ENCODE peak calls at places on chromosome 2, in seven cellular contexts. X, T, O, L, R, M and V are unnamed samples.

GRCh38 chr2:237475704-237476107 is 11.3 kb upstream of the MLPH start:
- DNase-seq in X (no peak), T (peak), O (no peak), L (no peak), R (no peak), M (no peak), V (peak)

GRCh38 chr2:149001496-149001895 is 37.0 kb upstream of the LYPD6B start:
- DNase-seq in X (no peak), T (no peak), O (no peak), L (no peak), R (no peak), M (no peak), V (no peak)

GRCh38 chr2:192773044-192773443 is 578.3 kb upstream of the TMEFF2 start:
- DNase-seq in X (no peak), T (no peak), O (no peak), L (no peak), R (no peak), M (no peak), V (no peak)

GRCh38 chr2:12288048-12288447 is 428.7 kb upstream of the TRIB2 start:
- DNase-seq in X (no peak), T (no peak), O (no peak), L (no peak), R (no peak), M (no peak), V (no peak)

GRCh38 chr2:64987001-64987962 is 1.9 kb upstream of the SLC1A4 start:
- DNase-seq in X (no peak), T (peak), O (no peak), L (no peak), R (no peak), M (no peak), V (peak)

GRCh38 chr2:73451263-73451972 is 65.8 kb downstream of the ALMS1 start:
- DNase-seq in X (no peak), T (no peak), O (no peak), L (no peak), R (no peak), M (no peak), V (no peak)

GRCh38 chr2:64708834-64709233 is 55.1 kb upstream of the SERTAD2 start:
- DNase-seq in X (no peak), T (no peak), O (no peak), L (no peak), R (no peak), M (no peak), V (no peak)

GRCh38 chr2:3460161-3460560 is 59.2 kb downstream of the ADI1 start:
- DNase-seq in X (no peak), T (no peak), O (no peak), L (no peak), R (no peak), M (no peak), V (no peak)

GRCh38 chr2:133434962-133435668 is 133.1 kb downstream of the NCKAP5 start:
- DNase-seq in X (no peak), T (peak), O (no peak), L (no peak), R (peak), M (no peak), V (peak)

GRCh38 chr2:171754254-171754939 is 67.1 kb downstream of the DYNC1I2 start:
- DNase-seq in X (no peak), T (peak), O (no peak), L (no peak), R (no peak), M (no peak), V (no peak)

GRCh38 chr2:128324897-128325410 is 6.3 kb upstream of the HS6ST1 start:
- DNase-seq in X (no peak), T (no peak), O (no peak), L (no peak), R (no peak), M (no peak), V (no peak)